ENCODE peak calls at places on chromosomes 4 and X, in nine cellular contexts. One of them, this sample, is unnamed.

GRCh38 chr4:141463678-141464077 is 172.7 kb upstream of the IL15 start:
- DNase-seq in neural progenitor cell: no peak
- DNase-seq in A673: no peak
- DNase-seq in cardiac muscle cell: no peak
- DNase-seq in tibial nerve: no peak
- DNase-seq in left ventricle myocardium inferior: no peak
- DNase-seq in fibroblast of lung: no peak
- DNase-seq in MM.1S: no peak
- DNase-seq in GM23338: no peak
- DNase-seq in this sample: no peak

GRCh38 chrX:74179071-74179470 is 124.9 kb upstream of the ZCCHC13 start:
- DNase-seq in neural progenitor cell: no peak
- DNase-seq in A673: peak; percentile 14
- DNase-seq in cardiac muscle cell: peak; percentile 43
- DNase-seq in tibial nerve: no peak
- DNase-seq in left ventricle myocardium inferior: no peak
- DNase-seq in fibroblast of lung: peak; percentile 53
- DNase-seq in MM.1S: no peak
- DNase-seq in GM23338: no peak
- DNase-seq in this sample: no peak

GRCh38 chrX:72255445-72255844 is 16.6 kb upstream of the ERCC6L start:
- DNase-seq in neural progenitor cell: peak; percentile 46
- DNase-seq in A673: no peak
- DNase-seq in cardiac muscle cell: no peak
- DNase-seq in tibial nerve: no peak
- DNase-seq in left ventricle myocardium inferior: no peak
- DNase-seq in fibroblast of lung: no peak
- DNase-seq in MM.1S: no peak
- DNase-seq in GM23338: peak; percentile 56
- DNase-seq in this sample: no peak

GRCh38 chr4:37561803-37562207 is 124.4 kb downstream of the RELL1 start:
- DNase-seq in neural progenitor cell: no peak
- DNase-seq in A673: peak; percentile 4
- DNase-seq in cardiac muscle cell: peak; percentile 80
- DNase-seq in tibial nerve: no peak
- DNase-seq in left ventricle myocardium inferior: no peak
- DNase-seq in fibroblast of lung: peak; percentile 5
- DNase-seq in MM.1S: no peak
- DNase-seq in GM23338: no peak
- DNase-seq in this sample: no peak

GRCh38 chrX:48703642-48704481 is 7.3 kb downstream of the SUV39H1 start:
- DNase-seq in neural progenitor cell: no peak
- DNase-seq in A673: no peak
- DNase-seq in cardiac muscle cell: peak; percentile 15
- DNase-seq in tibial nerve: no peak
- DNase-seq in left ventricle myocardium inferior: no peak
- DNase-seq in fibroblast of lung: peak; percentile 17
- DNase-seq in MM.1S: no peak
- DNase-seq in GM23338: no peak
- DNase-seq in this sample: no peak

GRCh38 chr4:86357608-86358007 is 2.2 kb downstream of the MAPK10 start:
- DNase-seq in neural progenitor cell: no peak
- DNase-seq in A673: no peak
- DNase-seq in cardiac muscle cell: no peak
- DNase-seq in tibial nerve: no peak
- DNase-seq in left ventricle myocardium inferior: no peak
- DNase-seq in fibroblast of lung: no peak
- DNase-seq in MM.1S: no peak
- DNase-seq in GM23338: no peak
- DNase-seq in this sample: no peak

GRCh38 chr4:21577066-21577465 is 371.5 kb downstream of the KCNIP4 start:
- DNase-seq in neural progenitor cell: no peak
- DNase-seq in A673: no peak
- DNase-seq in cardiac muscle cell: no peak
- DNase-seq in tibial nerve: no peak
- DNase-seq in left ventricle myocardium inferior: no peak
- DNase-seq in fibroblast of lung: no peak
- DNase-seq in MM.1S: no peak
- DNase-seq in GM23338: no peak
- DNase-seq in this sample: no peak

GRCh38 chr4:159384619-159385018 is 281.7 kb downstream of the RAPGEF2 start:
- DNase-seq in neural progenitor cell: no peak
- DNase-seq in A673: peak; percentile 38
- DNase-seq in cardiac muscle cell: no peak
- DNase-seq in tibial nerve: no peak
- DNase-seq in left ventricle myocardium inferior: no peak
- DNase-seq in fibroblast of lung: peak; percentile 38
- DNase-seq in MM.1S: no peak
- DNase-seq in GM23338: no peak
- DNase-seq in this sample: no peak

GRCh38 chrX:45351478-45351877 is 150.8 kb upstream of the DIPK2B start:
- DNase-seq in neural progenitor cell: no peak
- DNase-seq in A673: no peak
- DNase-seq in cardiac muscle cell: peak; percentile 69
- DNase-seq in tibial nerve: no peak
- DNase-seq in left ventricle myocardium inferior: no peak
- DNase-seq in fibroblast of lung: peak; percentile 73
- DNase-seq in MM.1S: no peak
- DNase-seq in GM23338: no peak
- DNase-seq in this sample: no peak

GRCh38 chr4:951186-951585 is 18.9 kb downstream of the TMEM175 start:
- DNase-seq in neural progenitor cell: peak; percentile 48
- DNase-seq in A673: no peak
- DNase-seq in cardiac muscle cell: no peak
- DNase-seq in tibial nerve: no peak
- DNase-seq in left ventricle myocardium inferior: no peak
- DNase-seq in fibroblast of lung: no peak
- DNase-seq in MM.1S: no peak
- DNase-seq in GM23338: no peak
- DNase-seq in this sample: no peak

GRCh38 chrX:51144828-51145442 is 187.7 kb upstream of the NUDT10 start:
- DNase-seq in neural progenitor cell: peak; percentile 76
- DNase-seq in A673: peak; percentile 73
- DNase-seq in cardiac muscle cell: peak; percentile 40
- DNase-seq in tibial nerve: no peak
- DNase-seq in left ventricle myocardium inferior: no peak
- DNase-seq in fibroblast of lung: peak; percentile 25
- DNase-seq in MM.1S: peak; percentile 34
- DNase-seq in GM23338: peak; percentile 80
- DNase-seq in this sample: peak; percentile 24

GRCh38 chr4:925771-926500 is 6.2 kb downstream of the GAK start:
- DNase-seq in neural progenitor cell: no peak
- DNase-seq in A673: no peak
- DNase-seq in cardiac muscle cell: no peak
- DNase-seq in tibial nerve: no peak
- DNase-seq in left ventricle myocardium inferior: no peak
- DNase-seq in fibroblast of lung: no peak
- DNase-seq in MM.1S: no peak
- DNase-seq in GM23338: no peak
- DNase-seq in this sample: no peak

GRCh38 chr4:71230258-71230594 is 108.6 kb upstream of the SLC4A4 start:
- DNase-seq in neural progenitor cell: no peak
- DNase-seq in A673: peak; percentile 40
- DNase-seq in cardiac muscle cell: no peak
- DNase-seq in tibial nerve: no peak
- DNase-seq in left ventricle myocardium inferior: no peak
- DNase-seq in fibroblast of lung: peak; percentile 72
- DNase-seq in MM.1S: no peak
- DNase-seq in GM23338: no peak
- DNase-seq in this sample: no peak

GRCh38 chr4:71230613-71231012 is 108.2 kb upstream of the SLC4A4 start:
- DNase-seq in neural progenitor cell: no peak
- DNase-seq in A673: no peak
- DNase-seq in cardiac muscle cell: no peak
- DNase-seq in tibial nerve: no peak
- DNase-seq in left ventricle myocardium inferior: no peak
- DNase-seq in fibroblast of lung: no peak
- DNase-seq in MM.1S: peak; percentile 34
- DNase-seq in GM23338: no peak
- DNase-seq in this sample: no peak

GRCh38 chr4:71231073-71231752 is 107.6 kb upstream of the SLC4A4 start:
- DNase-seq in neural progenitor cell: peak; percentile 17
- DNase-seq in A673: peak; percentile 39
- DNase-seq in cardiac muscle cell: peak; percentile 62
- DNase-seq in tibial nerve: peak; percentile 52
- DNase-seq in left ventricle myocardium inferior: peak; percentile 90
- DNase-seq in fibroblast of lung: peak; percentile 94
- DNase-seq in MM.1S: peak; percentile 74
- DNase-seq in GM23338: peak; percentile 16
- DNase-seq in this sample: no peak

GRCh38 chr4:71231753-71232420 is 106.9 kb upstream of the SLC4A4 start:
- DNase-seq in neural progenitor cell: peak; percentile 11
- DNase-seq in A673: no peak
- DNase-seq in cardiac muscle cell: no peak
- DNase-seq in tibial nerve: no peak
- DNase-seq in left ventricle myocardium inferior: no peak
- DNase-seq in fibroblast of lung: no peak
- DNase-seq in MM.1S: no peak
- DNase-seq in GM23338: peak; percentile 11
- DNase-seq in this sample: no peak

DNA sequence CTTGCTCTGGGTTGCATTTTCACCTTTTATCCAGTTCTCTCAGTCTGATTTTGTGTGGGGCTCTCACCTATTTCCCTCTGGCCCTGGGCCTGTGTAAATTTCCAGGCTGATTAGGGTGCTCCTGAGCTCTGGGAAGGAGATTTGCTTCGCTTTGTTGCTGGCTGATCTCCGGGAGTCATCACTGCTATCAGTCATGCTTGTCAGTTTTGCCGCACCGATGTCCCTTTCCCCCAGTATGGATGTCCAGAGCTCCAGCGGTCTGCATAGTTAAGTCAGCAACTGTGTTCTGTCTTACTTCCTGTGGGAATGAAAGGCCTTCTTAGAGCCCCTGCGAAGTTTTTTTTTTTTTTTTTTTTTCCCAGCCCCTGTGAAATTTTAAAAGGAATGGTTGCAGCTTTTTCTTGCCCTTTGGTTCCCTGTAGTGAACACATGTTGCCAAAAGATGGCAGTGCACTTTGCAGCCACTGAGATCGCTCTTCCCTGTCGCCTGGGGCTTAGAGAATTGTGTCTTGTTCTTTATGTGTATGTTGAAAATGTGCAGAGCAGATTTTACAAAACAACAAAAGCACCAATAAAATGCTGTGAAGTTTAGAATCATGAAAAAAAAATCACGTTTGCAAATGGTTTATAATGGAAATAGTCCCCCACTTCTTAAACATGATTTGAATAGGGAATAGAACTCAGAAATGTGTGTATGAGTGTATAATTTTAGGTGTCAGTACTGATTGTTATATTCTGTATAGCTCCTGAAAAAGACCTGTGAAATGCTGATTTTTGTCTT is 109.2 kb upstream of the SLC4A4 start:
- DNase-seq in neural progenitor cell: peak; percentile 64
- DNase-seq in A673: peak; percentile 49
- DNase-seq in cardiac muscle cell: peak; percentile 75
- DNase-seq in tibial nerve: no peak
- DNase-seq in left ventricle myocardium inferior: no peak
- DNase-seq in fibroblast of lung: peak; percentile 83
- DNase-seq in MM.1S: peak; percentile 25
- DNase-seq in GM23338: peak; percentile 70
- DNase-seq in this sample: peak; percentile 13
- TF ChIP-seq CTCF in neural progenitor cell: peak; percentile 72
- TF ChIP-seq CTCF in A673: peak; percentile 64
- TF ChIP-seq CTCF in cardiac muscle cell: peak; percentile 80
- TF ChIP-seq CTCF in tibial nerve: peak; percentile 61
- TF ChIP-seq CTCF in left ventricle myocardium inferior: peak; percentile 80
- TF ChIP-seq CTCF in fibroblast of lung: peak; percentile 79
- TF ChIP-seq CTCF in MM.1S: peak; percentile 62
- TF ChIP-seq CTCF in GM23338: peak; percentile 76
- TF ChIP-seq CTCF in this sample: peak; percentile 64

GRCh38 chr4:7436256-7436655 is 1.5 kb upstream of the PSAPL1 start:
- DNase-seq in neural progenitor cell: no peak
- DNase-seq in A673: no peak
- DNase-seq in cardiac muscle cell: no peak
- DNase-seq in tibial nerve: no peak
- DNase-seq in left ventricle myocardium inferior: no peak
- DNase-seq in fibroblast of lung: no peak
- DNase-seq in MM.1S: no peak
- DNase-seq in GM23338: no peak
- DNase-seq in this sample: no peak

GRCh38 chr4:7434141-7434765 is 477 bp downstream of the PSAPL1 start:
- DNase-seq in neural progenitor cell: no peak
- DNase-seq in A673: no peak
- DNase-seq in cardiac muscle cell: no peak
- DNase-seq in tibial nerve: no peak
- DNase-seq in left ventricle myocardium inferior: no peak
- DNase-seq in fibroblast of lung: no peak
- DNase-seq in MM.1S: no peak
- DNase-seq in GM23338: no peak
- DNase-seq in this sample: no peak

GRCh38 chr4:7435411-7436095 is 823 bp upstream of the PSAPL1 start:
- DNase-seq in neural progenitor cell: no peak
- DNase-seq in A673: no peak
- DNase-seq in cardiac muscle cell: peak; percentile 89
- DNase-seq in tibial nerve: no peak
- DNase-seq in left ventricle myocardium inferior: no peak
- DNase-seq in fibroblast of lung: no peak
- DNase-seq in MM.1S: no peak
- DNase-seq in GM23338: no peak
- DNase-seq in this sample: no peak

GRCh38 chr4:7433376-7434140 is 1.2 kb downstream of the PSAPL1 start:
- DNase-seq in neural progenitor cell: no peak
- DNase-seq in A673: no peak
- DNase-seq in cardiac muscle cell: no peak
- DNase-seq in tibial nerve: no peak
- DNase-seq in left ventricle myocardium inferior: no peak
- DNase-seq in fibroblast of lung: no peak
- DNase-seq in MM.1S: no peak
- DNase-seq in GM23338: no peak
- DNase-seq in this sample: no peak

GRCh38 chr4:7434766-7435150 is at the start of gene PSAPL1:
- DNase-seq in neural progenitor cell: peak; percentile 31
- DNase-seq in A673: no peak
- DNase-seq in cardiac muscle cell: peak; percentile 81
- DNase-seq in tibial nerve: no peak
- DNase-seq in left ventricle myocardium inferior: peak; percentile 27
- DNase-seq in fibroblast of lung: peak; percentile 3
- DNase-seq in MM.1S: no peak
- DNase-seq in GM23338: peak; percentile 38
- DNase-seq in this sample: no peak
- H3K4me1 ChIP-seq in neural progenitor cell: peaks cover 12% of the 10 kb centered on the region
- H3K4me1 ChIP-seq in A673: no peaks in the 10 kb centered on the region
- H3K4me1 ChIP-seq in cardiac muscle cell: peaks cover 32% of the 10 kb centered on the region
- H3K4me1 ChIP-seq in tibial nerve: no peaks in the 10 kb centered on the region
- H3K4me1 ChIP-seq in left ventricle myocardium inferior: peaks cover 11% of the 10 kb centered on the region
- H3K4me1 ChIP-seq in fibroblast of lung: no peaks in the 10 kb centered on the region
- H3K4me1 ChIP-seq in MM.1S: no peaks in the 10 kb centered on the region
- H3K4me1 ChIP-seq in GM23338: peaks cover 9% of the 10 kb centered on the region
- H3K4me1 ChIP-seq in this sample: no peaks in the 10 kb centered on the region

GRCh38 chrX:66164931-66165330 is 884 bp downstream of the HEPH start:
- DNase-seq in neural progenitor cell: no peak
- DNase-seq in A673: no peak
- DNase-seq in cardiac muscle cell: no peak
- DNase-seq in tibial nerve: no peak
- DNase-seq in left ventricle myocardium inferior: no peak
- DNase-seq in fibroblast of lung: no peak
- DNase-seq in MM.1S: no peak
- DNase-seq in GM23338: no peak
- DNase-seq in this sample: no peak
- H3K4me3 ChIP-seq in neural progenitor cell: peak overlapping the region; percentile 56
- H3K4me3 ChIP-seq in A673: no peak overlapping the region
- H3K4me3 ChIP-seq in cardiac muscle cell: peak overlapping the region; percentile 57
- H3K4me3 ChIP-seq in tibial nerve: peak overlapping the region; percentile 46
- H3K4me3 ChIP-seq in left ventricle myocardium inferior: peak overlapping the region; percentile 54
- H3K4me3 ChIP-seq in fibroblast of lung: peak overlapping the region; percentile 59
- H3K4me3 ChIP-seq in MM.1S: no peak overlapping the region
- H3K4me3 ChIP-seq in GM23338: peak overlapping the region; percentile 69
- H3K4me3 ChIP-seq in this sample: no peak overlapping the region

GRCh38 chr4:48588230-48588943 is 98.3 kb downstream of the ZAR1 start:
- DNase-seq in neural progenitor cell: no peak
- DNase-seq in A673: no peak
- DNase-seq in cardiac muscle cell: no peak
- DNase-seq in tibial nerve: no peak
- DNase-seq in left ventricle myocardium inferior: no peak
- DNase-seq in fibroblast of lung: no peak
- DNase-seq in MM.1S: no peak
- DNase-seq in GM23338: no peak
- DNase-seq in this sample: no peak
- TF ChIP-seq CTCF in neural progenitor cell: no peak
- TF ChIP-seq CTCF in A673: no peak
- TF ChIP-seq CTCF in cardiac muscle cell: no peak
- TF ChIP-seq CTCF in tibial nerve: no peak
- TF ChIP-seq CTCF in left ventricle myocardium inferior: no peak
- TF ChIP-seq CTCF in fibroblast of lung: no peak
- TF ChIP-seq CTCF in MM.1S: no peak
- TF ChIP-seq CTCF in GM23338: no peak
- TF ChIP-seq CTCF in this sample: no peak

This sample was measured in DND-41.